ENCODE peak calls at places on chromosomes 16 and 17, in seven cellular contexts. Q is left lung, N is PC-3, O is cardiac muscle cell, W is hepatocyte, U is endodermal cell, T is MM.1S. J is an unnamed sample. For H3K4me1, the result is how much of the 10 kb centered on the place peaks cover.

GRCh38 chr17:51238253-51238887 is 21.5 kb downstream of the MBTD1 start:
- DNase-seq in N (no peak), O (no peak), U (no peak), Q (no peak), T (no peak), W (no peak), J (no peak)

GRCh38 chr17:80588687-80589086 is 44.0 kb downstream of the RPTOR start:
- DNase-seq in N (no peak), T (no peak), Q (no peak), W (no peak), O (no peak), U (no peak), J (no peak)

GRCh38 chr16:57258910-57259475 is 13.9 kb downstream of the ARL2BP start:
- DNase-seq in U (no peak), T (no peak), O (no peak), W (no peak), Q (no peak), N (no peak), J (peak)

GRCh38 chr17:31052187-31052889 is 42.4 kb upstream of the NF1 start:
- DNase-seq in O (peak), Q (no peak), W (no peak), N (peak), T (no peak), U (peak), J (peak)

GRCh38 chr16:56093055-56093454 is 98.2 kb upstream of the GNAO1 start:
- DNase-seq in Q (no peak), N (no peak), W (no peak), O (no peak), U (no peak), T (no peak), J (no peak)

GRCh38 chr17:73338566-73339247 is 26.9 kb upstream of the CDC42EP4 start:
- DNase-seq in Q (peak), N (no peak), W (no peak), U (no peak), O (no peak), T (no peak), J (no peak)

GRCh38 chr17:30545024-30545423 is 67.8 kb downstream of the GOSR1 start:
- DNase-seq in U (no peak), N (no peak), O (peak), Q (no peak), W (no peak), T (no peak), J (no peak)

GRCh38 chr16:69260019-69260418 is 51.1 kb upstream of the VPS4A start:
- DNase-seq in W (no peak), U (peak), T (no peak), O (no peak), N (no peak), Q (no peak), J (no peak)

GRCh38 chr17:18033442-18034099 is 5.4 kb downstream of the ATPAF2 start:
- DNase-seq in W (peak), N (peak), Q (no peak), O (peak), U (peak), T (peak), J (peak)

GRCh38 chr16:86364653-86365380 is 145.5 kb upstream of the FOXF1 start:
- DNase-seq in T (no peak), O (no peak), Q (no peak), U (no peak), N (no peak), W (no peak), J (no peak)

GRCh38 chr17:48841395-48841831 is 10.6 kb downstream of the CALCOCO2 start:
- DNase-seq in O (peak), N (no peak), U (no peak), W (no peak), Q (no peak), T (peak), J (no peak)
- H3K27ac ChIP-seq in O (no peak), N (no peak), U (no peak), W (peak), Q (peak), T (peak), J (peak)

GRCh38 chr17:75144816-75145511 is 9.3 kb downstream of the JPT1 start:
- DNase-seq in W (no peak), U (no peak), O (no peak), T (no peak), Q (no peak), N (no peak), J (peak)
- H3K4me1 ChIP-seq in W (under half), U (under half), O (under half), T (under half), Q (under half), N (under half), J (under half)

GRCh38 chr17:57524790-57525543 is 220.1 kb downstream of the CCDC182 start:
- DNase-seq in U (no peak), W (no peak), N (no peak), O (no peak), Q (no peak), T (no peak), J (no peak)
- H3K27ac ChIP-seq in U (peak), W (peak), N (no peak), O (no peak), Q (no peak), T (no peak), J (no peak)

DNA sequence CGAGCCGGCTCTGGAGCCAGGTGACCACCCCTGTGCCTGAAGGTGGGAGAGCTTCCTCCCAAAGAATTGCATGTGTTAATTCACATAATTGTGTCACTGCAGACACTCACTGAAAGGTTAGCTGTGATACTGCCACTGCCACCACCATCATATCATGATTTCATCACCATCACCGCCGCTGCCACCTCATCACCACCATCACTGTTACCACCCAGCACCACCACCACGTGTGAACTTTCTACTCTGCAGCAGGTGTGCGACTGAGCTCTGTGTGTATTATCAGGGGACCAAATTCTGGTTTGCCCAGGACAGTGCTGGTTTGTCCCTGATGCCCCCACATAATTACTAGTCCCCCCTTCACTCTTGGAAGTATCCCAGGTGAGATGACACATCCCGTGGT is 15.2 kb downstream of the BCAR1 start:
- DNase-seq in W (no peak), Q (no peak), T (no peak), U (no peak), O (no peak), N (no peak), J (peak)
- H3K4me1 ChIP-seq in W (under half), Q (under half), T (under half), U (under half), O (under half), N (under half), J (half or more)

GRCh38 chr17:78973196-78973595 is 6.5 kb downstream of the LGALS3BP start:
- DNase-seq in N (no peak), U (peak), Q (no peak), W (peak), O (peak), T (no peak), J (no peak)
- H3K27ac ChIP-seq in N (no peak), U (no peak), Q (no peak), W (no peak), O (no peak), T (no peak), J (no peak)

DNA sequence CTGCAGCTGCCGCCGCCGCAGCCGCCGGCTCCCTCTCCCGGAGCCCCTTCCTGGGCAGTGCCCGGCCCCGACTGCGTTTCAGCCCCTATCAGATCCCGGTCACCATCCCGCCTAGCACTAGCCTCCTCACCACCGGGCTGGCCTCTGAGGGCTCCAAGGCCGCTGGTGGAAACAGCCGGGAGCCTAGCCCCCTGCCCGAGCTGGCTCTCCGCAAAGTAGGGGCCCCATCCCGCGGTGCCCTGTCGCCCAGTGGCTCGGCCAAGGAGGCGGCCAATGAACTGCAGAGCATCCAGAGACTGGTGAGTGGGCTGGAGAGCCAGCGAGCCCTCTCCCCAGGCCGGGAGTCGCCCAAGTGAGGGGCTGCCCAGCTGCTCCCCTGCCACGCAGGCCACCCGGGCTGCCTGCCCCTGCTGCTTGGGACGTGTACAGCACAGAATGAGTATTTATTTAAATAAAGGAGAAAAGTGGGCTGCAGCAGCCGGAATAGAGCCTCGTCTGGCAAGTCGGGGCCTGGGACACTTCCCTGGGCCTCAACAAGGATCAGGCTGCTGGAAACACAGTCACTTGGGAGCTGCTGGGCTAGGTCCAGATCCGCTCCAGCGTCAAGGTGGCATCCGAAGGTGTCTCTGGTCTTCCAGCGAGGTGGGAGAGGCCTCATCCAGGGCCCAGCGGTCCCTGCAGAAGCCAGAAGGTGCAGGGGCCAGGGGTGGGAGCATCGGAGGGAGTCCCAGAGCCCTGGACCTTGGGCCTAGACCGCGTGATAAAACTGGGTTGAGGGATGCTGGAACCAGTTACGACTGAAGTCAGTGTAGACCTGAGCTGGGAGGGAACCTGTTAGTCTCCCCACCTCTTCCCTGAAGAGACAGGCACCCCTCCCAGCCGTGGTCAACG is 8.8 kb downstream of the TBX2 start:
- DNase-seq in U (peak), O (no peak), N (no peak), Q (peak), T (no peak), W (no peak), J (peak)
- H3K4me1 ChIP-seq in U (under half), O (half or more), N (under half), Q (half or more), T (under half), W (under half), J (under half)

DNA sequence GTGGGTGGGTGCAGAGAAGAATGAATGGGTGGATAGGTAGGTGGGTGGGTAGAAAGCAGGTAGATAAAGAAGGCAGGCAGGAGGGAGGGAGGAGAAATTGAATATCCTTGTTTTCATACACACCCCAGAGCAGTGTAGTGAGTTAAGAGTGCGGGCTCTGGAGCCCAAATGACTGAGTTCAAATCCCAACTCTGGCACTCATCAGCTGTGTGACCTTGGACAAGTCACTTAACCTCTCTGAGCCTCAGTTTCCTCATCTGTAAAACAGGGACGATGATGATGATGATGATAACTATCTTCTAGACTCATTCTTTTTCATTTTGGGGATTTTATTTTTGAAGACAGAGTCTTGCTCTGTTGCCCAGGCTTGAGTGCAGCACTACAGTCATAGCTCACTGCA is 2.0 kb upstream of the IL21R start:
- DNase-seq in U (no peak), N (no peak), O (no peak), Q (no peak), T (no peak), W (no peak), J (no peak)
- H3K27ac ChIP-seq in U (no peak), N (no peak), O (no peak), Q (no peak), T (no peak), W (no peak), J (no peak)

GRCh38 chr17:67212716-67213417 is 32.1 kb downstream of the HELZ start:
- DNase-seq in Q (no peak), W (no peak), T (no peak), U (peak), N (peak), O (peak), J (no peak)

GRCh38 chr17:67210915-67211314 is 34.1 kb downstream of the HELZ start:
- DNase-seq in T (no peak), Q (no peak), U (no peak), W (no peak), O (no peak), N (no peak), J (no peak)

GRCh38 chr17:67211742-67212141 is 33.3 kb downstream of the HELZ start:
- DNase-seq in Q (no peak), N (no peak), O (peak), W (no peak), U (no peak), T (no peak), J (no peak)

GRCh38 chr17:67215991-67216421 is 29.0 kb downstream of the HELZ start:
- DNase-seq in O (no peak), U (no peak), W (no peak), Q (no peak), N (no peak), T (no peak), J (no peak)

GRCh38 chr17:67212231-67212630 is 32.8 kb downstream of the HELZ start:
- DNase-seq in Q (no peak), T (no peak), U (no peak), W (no peak), O (peak), N (no peak), J (no peak)
- H3K4me1 ChIP-seq in Q (under half), T (under half), U (under half), W (under half), O (under half), N (under half), J (under half)